ENCODE peak calls at places on chromosomes 4 and X, in eight cellular contexts. One of them, this sample, is unnamed.

GRCh38 chr4:75973770-75974169 is 17.0 kb downstream of the SDAD1 start:
- DNase-seq in NCI-H1417: no peak
- DNase-seq in CD8-positive, alpha-beta T cell: no peak
- DNase-seq in WTC11: no peak
- DNase-seq in left kidney: peak
- DNase-seq in NCI-H1694 treated with DMSO at 0.1 percent for 48 hours: no peak
- DNase-seq in SW480: no peak
- DNase-seq in tibial artery: no peak
- DNase-seq in this sample: no peak

GRCh38 chrX:132956421-132957210 is 1.8 kb downstream of the HS6ST2 start:
- DNase-seq in left kidney: peak
- DNase-seq in SW480: no peak
- DNase-seq in CD8-positive, alpha-beta T cell: no peak
- DNase-seq in tibial artery: no peak
- DNase-seq in WTC11: peak
- DNase-seq in NCI-H1417: no peak
- DNase-seq in NCI-H1694 treated with DMSO at 0.1 percent for 48 hours: no peak
- DNase-seq in this sample: no peak

GRCh38 chr4:97656034-97656720 is 487.1 kb downstream of the STPG2 start:
- DNase-seq in SW480: no peak
- DNase-seq in left kidney: no peak
- DNase-seq in NCI-H1694 treated with DMSO at 0.1 percent for 48 hours: no peak
- DNase-seq in NCI-H1417: no peak
- DNase-seq in CD8-positive, alpha-beta T cell: no peak
- DNase-seq in tibial artery: no peak
- DNase-seq in WTC11: no peak
- DNase-seq in this sample: no peak

GRCh38 chr4:92988301-92988700 is 684.5 kb downstream of the GRID2 start:
- DNase-seq in SW480: no peak
- DNase-seq in NCI-H1694 treated with DMSO at 0.1 percent for 48 hours: no peak
- DNase-seq in WTC11: no peak
- DNase-seq in NCI-H1417: no peak
- DNase-seq in tibial artery: no peak
- DNase-seq in CD8-positive, alpha-beta T cell: no peak
- DNase-seq in left kidney: no peak
- DNase-seq in this sample: no peak

GRCh38 chr4:131534944-131535640 is 1614.0 kb upstream of the PCDH10 start:
- DNase-seq in left kidney: peak
- DNase-seq in tibial artery: no peak
- DNase-seq in SW480: no peak
- DNase-seq in NCI-H1694 treated with DMSO at 0.1 percent for 48 hours: no peak
- DNase-seq in WTC11: no peak
- DNase-seq in NCI-H1417: peak
- DNase-seq in CD8-positive, alpha-beta T cell: no peak
- DNase-seq in this sample: no peak

GRCh38 chr4:99273704-99274103 is 17.1 kb downstream of the ADH1A start:
- DNase-seq in WTC11: no peak
- DNase-seq in tibial artery: no peak
- DNase-seq in NCI-H1694 treated with DMSO at 0.1 percent for 48 hours: no peak
- DNase-seq in SW480: no peak
- DNase-seq in NCI-H1417: no peak
- DNase-seq in CD8-positive, alpha-beta T cell: no peak
- DNase-seq in left kidney: no peak
- DNase-seq in this sample: no peak

GRCh38 chr4:6330384-6330767 is 60.7 kb downstream of the WFS1 start:
- DNase-seq in NCI-H1694 treated with DMSO at 0.1 percent for 48 hours: no peak
- DNase-seq in WTC11: no peak
- DNase-seq in NCI-H1417: no peak
- DNase-seq in left kidney: no peak
- DNase-seq in tibial artery: no peak
- DNase-seq in SW480: no peak
- DNase-seq in CD8-positive, alpha-beta T cell: no peak
- DNase-seq in this sample: no peak

GRCh38 chr4:80592950-80593349 is 257.4 kb downstream of the CFAP299 start:
- DNase-seq in SW480: peak
- DNase-seq in tibial artery: no peak
- DNase-seq in left kidney: no peak
- DNase-seq in CD8-positive, alpha-beta T cell: no peak
- DNase-seq in WTC11: no peak
- DNase-seq in NCI-H1694 treated with DMSO at 0.1 percent for 48 hours: no peak
- DNase-seq in NCI-H1417: no peak
- DNase-seq in this sample: no peak

GRCh38 chr4:3613980-3614730 is 81.9 kb upstream of the LRPAP1 start:
- DNase-seq in NCI-H1694 treated with DMSO at 0.1 percent for 48 hours: no peak
- DNase-seq in left kidney: peak
- DNase-seq in WTC11: no peak
- DNase-seq in tibial artery: peak
- DNase-seq in NCI-H1417: peak
- DNase-seq in SW480: peak
- DNase-seq in CD8-positive, alpha-beta T cell: no peak
- DNase-seq in this sample: no peak

GRCh38 chr4:124685851-124686250 is 26.7 kb downstream of the ANKRD50 start:
- DNase-seq in NCI-H1694 treated with DMSO at 0.1 percent for 48 hours: no peak
- DNase-seq in left kidney: no peak
- DNase-seq in WTC11: no peak
- DNase-seq in NCI-H1417: no peak
- DNase-seq in SW480: peak
- DNase-seq in tibial artery: no peak
- DNase-seq in CD8-positive, alpha-beta T cell: no peak
- DNase-seq in this sample: no peak

GRCh38 chrX:82451725-82452124 is 1056.4 kb upstream of the POU3F4 start:
- DNase-seq in left kidney: no peak
- DNase-seq in WTC11: no peak
- DNase-seq in tibial artery: no peak
- DNase-seq in NCI-H1694 treated with DMSO at 0.1 percent for 48 hours: no peak
- DNase-seq in SW480: no peak
- DNase-seq in CD8-positive, alpha-beta T cell: no peak
- DNase-seq in NCI-H1417: no peak
- DNase-seq in this sample: no peak

GRCh38 chr4:128462104-128462783 is 174.6 kb upstream of the PGRMC2 start:
- DNase-seq in NCI-H1694 treated with DMSO at 0.1 percent for 48 hours: no peak
- DNase-seq in WTC11: no peak
- DNase-seq in tibial artery: no peak
- DNase-seq in NCI-H1417: no peak
- DNase-seq in SW480: no peak
- DNase-seq in left kidney: no peak
- DNase-seq in CD8-positive, alpha-beta T cell: no peak
- DNase-seq in this sample: no peak

GRCh38 chr4:7124643-7125442 is 57.0 kb upstream of the GRPEL1 start:
- DNase-seq in tibial artery: peak
- DNase-seq in left kidney: peak
- DNase-seq in NCI-H1694 treated with DMSO at 0.1 percent for 48 hours: peak
- DNase-seq in NCI-H1417: peak
- DNase-seq in SW480: no peak
- DNase-seq in CD8-positive, alpha-beta T cell: no peak
- DNase-seq in WTC11: no peak
- DNase-seq in this sample: no peak

GRCh38 chrX:123077671-123078070 is 106.4 kb upstream of the GRIA3 start:
- DNase-seq in NCI-H1417: no peak
- DNase-seq in SW480: no peak
- DNase-seq in tibial artery: no peak
- DNase-seq in NCI-H1694 treated with DMSO at 0.1 percent for 48 hours: no peak
- DNase-seq in CD8-positive, alpha-beta T cell: no peak
- DNase-seq in left kidney: no peak
- DNase-seq in WTC11: no peak
- DNase-seq in this sample: no peak

GRCh38 chr4:32789026-32789608 is 2068.9 kb downstream of the PCDH7 start:
- DNase-seq in left kidney: no peak
- DNase-seq in WTC11: no peak
- DNase-seq in SW480: no peak
- DNase-seq in NCI-H1417: no peak
- DNase-seq in tibial artery: no peak
- DNase-seq in NCI-H1694 treated with DMSO at 0.1 percent for 48 hours: no peak
- DNase-seq in CD8-positive, alpha-beta T cell: no peak
- DNase-seq in this sample: no peak

GRCh38 chr4:24956091-24956490 is 43.2 kb upstream of the CCDC149 start:
- DNase-seq in WTC11: no peak
- DNase-seq in SW480: no peak
- DNase-seq in left kidney: no peak
- DNase-seq in CD8-positive, alpha-beta T cell: no peak
- DNase-seq in NCI-H1417: no peak
- DNase-seq in NCI-H1694 treated with DMSO at 0.1 percent for 48 hours: no peak
- DNase-seq in tibial artery: no peak
- DNase-seq in this sample: no peak

GRCh38 chr4:129043523-129043922 is 49.8 kb downstream of the SCLT1 start:
- DNase-seq in NCI-H1694 treated with DMSO at 0.1 percent for 48 hours: no peak
- DNase-seq in left kidney: no peak
- DNase-seq in WTC11: no peak
- DNase-seq in SW480: no peak
- DNase-seq in tibial artery: no peak
- DNase-seq in CD8-positive, alpha-beta T cell: no peak
- DNase-seq in NCI-H1417: peak
- DNase-seq in this sample: no peak

GRCh38 chrX:49308604-49309269 is 5.3 kb downstream of the GAGE10 start:
- DNase-seq in SW480: no peak
- DNase-seq in left kidney: no peak
- DNase-seq in WTC11: no peak
- DNase-seq in tibial artery: no peak
- DNase-seq in NCI-H1694 treated with DMSO at 0.1 percent for 48 hours: no peak
- DNase-seq in NCI-H1417: no peak
- DNase-seq in CD8-positive, alpha-beta T cell: peak
- DNase-seq in this sample: no peak

GRCh38 chrX:130105226-130105625 is 5.1 kb downstream of the ELF4 start:
- DNase-seq in CD8-positive, alpha-beta T cell: no peak
- DNase-seq in NCI-H1417: no peak
- DNase-seq in SW480: no peak
- DNase-seq in WTC11: no peak
- DNase-seq in left kidney: no peak
- DNase-seq in NCI-H1694 treated with DMSO at 0.1 percent for 48 hours: no peak
- DNase-seq in tibial artery: no peak
- DNase-seq in this sample: no peak

GRCh38 chr4:154985673-154986072 is 204.6 kb downstream of the RBM46 start:
- DNase-seq in CD8-positive, alpha-beta T cell: no peak
- DNase-seq in WTC11: no peak
- DNase-seq in SW480: no peak
- DNase-seq in tibial artery: no peak
- DNase-seq in NCI-H1417: no peak
- DNase-seq in NCI-H1694 treated with DMSO at 0.1 percent for 48 hours: no peak
- DNase-seq in left kidney: no peak
- DNase-seq in this sample: no peak

GRCh38 chr4:140641789-140642439 is 73.2 kb upstream of the UCP1 start:
- DNase-seq in CD8-positive, alpha-beta T cell: no peak
- DNase-seq in left kidney: peak
- DNase-seq in WTC11: peak
- DNase-seq in tibial artery: no peak
- DNase-seq in SW480: no peak
- DNase-seq in NCI-H1694 treated with DMSO at 0.1 percent for 48 hours: no peak
- DNase-seq in NCI-H1417: no peak
- DNase-seq in this sample: no peak